ENCODE peak calls at places on chromosomes 5 and 9, in four cellular contexts. J, Z, F and K are unnamed samples.

GRCh38 chr9:35070823-35071813 is 1.3 kb downstream of the VCP start:
- DNase-seq in F (no peak), J (peak), Z (peak), K (no peak)

GRCh38 chr5:53480474-53481353 is at the start of gene FST:
- DNase-seq in J (peak), F (no peak), Z (peak), K (no peak)

GRCh38 chr5:72452515-72453259 is 54.5 kb downstream of the ZNF366 start:
- DNase-seq in Z (peak), J (peak), F (no peak), K (no peak)

GRCh38 chr5:154794525-154795234 is 39.5 kb downstream of the LARP1 start:
- DNase-seq in J (peak), Z (peak), F (no peak), K (no peak)

GRCh38 chr5:107919969-107920368 is 249.2 kb upstream of the EFNA5 start:
- DNase-seq in F (no peak), J (no peak), Z (no peak), K (no peak)

GRCh38 chr5:151598984-151599383 is 7.9 kb upstream of the FAT2 start:
- DNase-seq in Z (no peak), J (no peak), F (no peak), K (no peak)

GRCh38 chr9:19922476-19923118 is 133.8 kb upstream of the SLC24A2 start:
- DNase-seq in F (peak), J (peak), Z (peak), K (no peak)

GRCh38 chr5:125486634-125487033 is 740.2 kb upstream of the ZNF608 start:
- DNase-seq in F (no peak), J (peak), Z (peak), K (no peak)

GRCh38 chr5:144209421-144209820 is 38.7 kb downstream of the KCTD16 start:
- DNase-seq in J (no peak), F (no peak), Z (no peak), K (no peak)

GRCh38 chr5:179192185-179192890 is 132.2 kb downstream of the ZNF354C start:
- DNase-seq in J (no peak), Z (no peak), F (no peak), K (no peak)

GRCh38 chr5:79091064-79091463 is 20.5 kb upstream of the BHMT start:
- DNase-seq in Z (no peak), F (no peak), J (no peak), K (no peak)

GRCh38 chr9:127537014-127537413 is 75.1 kb upstream of the STXBP1 start:
- DNase-seq in F (no peak), Z (peak), J (peak), K (no peak)

GRCh38 chr5:131848662-131849061 is 51.8 kb upstream of the FNIP1 start:
- DNase-seq in F (no peak), Z (no peak), J (no peak), K (no peak)

GRCh38 chr9:83334320-83334719 is 203.9 kb downstream of the FRMD3 start:
- DNase-seq in F (peak), J (peak), Z (peak), K (peak)

GRCh38 chr9:5178126-5178805 is 7.2 kb downstream of the INSL6 start:
- DNase-seq in J (no peak), F (no peak), Z (peak), K (no peak)

GRCh38 chr5:103973669-103974068 is 411.1 kb upstream of the NUDT12 start:
- DNase-seq in F (no peak), J (peak), Z (no peak), K (no peak)

GRCh38 chr5:429453-430188 is 13.4 kb upstream of the EXOC3 start:
- DNase-seq in Z (peak), F (no peak), J (no peak), K (no peak)

GRCh38 chr5:56052735-56053134 is 58.0 kb upstream of the IL6ST start:
- DNase-seq in J (no peak), Z (no peak), F (no peak), K (no peak)

GRCh38 chr5:53691014-53691413 is 130.6 kb downstream of the NDUFS4 start:
- DNase-seq in F (no peak), Z (no peak), J (no peak), K (no peak)

GRCh38 chr5:55816342-55816741 is 34.8 kb upstream of the IL31RA start:
- DNase-seq in J (peak), F (no peak), Z (peak), K (no peak)

GRCh38 chr9:97124256-97124655 is 85.3 kb upstream of the CTSV start:
- DNase-seq in F (no peak), J (no peak), Z (no peak), K (no peak)

GRCh38 chr9:112556497-112557085 is 70.0 kb downstream of the KIAA1958 start:
- DNase-seq in Z (peak), F (no peak), J (peak), K (no peak)

GRCh38 chr5:162786234-162786633 is 651.2 kb upstream of the CCNG1 start:
- DNase-seq in Z (no peak), J (no peak), F (no peak), K (no peak)

GRCh38 chr9:136773386-136774044 is 9.2 kb upstream of the LCN15 start:
- DNase-seq in J (peak), Z (no peak), F (no peak), K (peak)